ENCODE peak calls at places on chromosomes 1 and 21, in seven cellular contexts. X is SK-N-SH, D is HCT116, A is HepG2, W is K562, R is H1, H is GM12878. J is an unnamed sample.

GRCh38 chr21:33293811-33294216 is 27.6 kb downstream of the IL10RB start:
- DNase-seq in D (no peak), A (no peak), H (no peak), R (no peak), X (no peak), W (no peak), J (no peak)

GRCh38 chr1:24762133-24762676 is 17.0 kb downstream of the CLIC4 start:
- DNase-seq in A (no peak), W (no peak), X (no peak), H (no peak), D (no peak), R (no peak), J (no peak)

GRCh38 chr1:44962729-44963128 is 23.7 kb downstream of the EIF2B3 start:
- DNase-seq in R (no peak), W (no peak), X (no peak), D (no peak), H (no peak), A (no peak), J (peak; percentile 38)

GRCh38 chr1:230641900-230642262 is 400 bp upstream of the COG2 start:
- DNase-seq in H (no peak), D (no peak), R (no peak), A (no peak), W (no peak), X (no peak), J (no peak)

GRCh38 chr1:156796340-156797097 is 20.1 kb downstream of the SH2D2A start:
- DNase-seq in W (no peak), H (no peak), R (no peak), A (no peak), X (peak; percentile 26), D (no peak), J (no peak)

GRCh38 chr1:187790724-187791123 is 962.0 kb downstream of the PLA2G4A start:
- DNase-seq in H (no peak), D (no peak), W (no peak), R (no peak), X (no peak), A (no peak), J (no peak)

GRCh38 chr1:216074196-216074595 is 349.1 kb downstream of the USH2A start:
- DNase-seq in D (no peak), H (no peak), R (no peak), W (no peak), X (no peak), A (no peak), J (no peak)

GRCh38 chr1:3894626-3895278 is 5.3 kb downstream of the C1orf174 start:
- DNase-seq in R (no peak), H (no peak), A (no peak), W (no peak), D (no peak), X (no peak), J (no peak)

GRCh38 chr1:179925906-179926305 is 28.7 kb upstream of the CEP350 start:
- DNase-seq in W (no peak), A (no peak), X (no peak), R (no peak), D (no peak), H (no peak), J (no peak)

GRCh38 chr1:36576118-36576517 is 93.4 kb upstream of the CSF3R start:
- DNase-seq in A (peak; percentile 24), D (peak; percentile 43), W (peak; percentile 86), R (peak; percentile 93), X (peak; percentile 91), H (no peak), J (peak; percentile 47)

GRCh38 chr1:93025572-93025971 is 53.5 kb upstream of the MTF2 start:
- DNase-seq in R (no peak), X (no peak), H (no peak), D (no peak), W (no peak), A (no peak), J (no peak)

GRCh38 chr1:173240609-173241008 is 33.5 kb upstream of the TNFSF4 start:
- DNase-seq in W (no peak), R (no peak), A (no peak), H (no peak), X (no peak), D (no peak), J (no peak)

GRCh38 chr1:234709473-234710279 is 99.7 kb upstream of the IRF2BP2 start:
- DNase-seq in R (no peak), H (no peak), W (no peak), A (no peak), D (no peak), X (no peak), J (no peak)

GRCh38 chr1:213399695-213400094 is 348.7 kb downstream of the RPS6KC1 start:
- DNase-seq in H (no peak), W (no peak), D (no peak), X (no peak), A (peak; percentile 76), R (no peak), J (no peak)

GRCh38 chr1:220881918-220882891 is 3.0 kb downstream of the HLX start:
- DNase-seq in R (peak; percentile 89), W (no peak), X (peak; percentile 13), D (no peak), A (no peak), H (no peak), J (no peak)

GRCh38 chr1:186188004-186188539 is 187.0 kb downstream of the TPR start:
- DNase-seq in D (peak; percentile 63), A (no peak), H (no peak), X (no peak), R (no peak), W (no peak), J (no peak)

GRCh38 chr1:175864625-175865024 is 121.2 kb upstream of the TNR start:
- DNase-seq in X (no peak), R (no peak), A (no peak), D (no peak), W (no peak), H (no peak), J (no peak)

GRCh38 chr1:167555971-167556714 is 2.6 kb upstream of the CREG1 start:
- DNase-seq in W (peak; percentile 71), A (peak; percentile 58), H (no peak), D (peak; percentile 79), X (peak; percentile 59), R (peak; percentile 87), J (peak; percentile 71)
- TF ChIP-seq JUND in W (peak; percentile 43), A (no peak), H (no peak), D (no peak), X (no peak), R (no peak), J (no peak)

DNA sequence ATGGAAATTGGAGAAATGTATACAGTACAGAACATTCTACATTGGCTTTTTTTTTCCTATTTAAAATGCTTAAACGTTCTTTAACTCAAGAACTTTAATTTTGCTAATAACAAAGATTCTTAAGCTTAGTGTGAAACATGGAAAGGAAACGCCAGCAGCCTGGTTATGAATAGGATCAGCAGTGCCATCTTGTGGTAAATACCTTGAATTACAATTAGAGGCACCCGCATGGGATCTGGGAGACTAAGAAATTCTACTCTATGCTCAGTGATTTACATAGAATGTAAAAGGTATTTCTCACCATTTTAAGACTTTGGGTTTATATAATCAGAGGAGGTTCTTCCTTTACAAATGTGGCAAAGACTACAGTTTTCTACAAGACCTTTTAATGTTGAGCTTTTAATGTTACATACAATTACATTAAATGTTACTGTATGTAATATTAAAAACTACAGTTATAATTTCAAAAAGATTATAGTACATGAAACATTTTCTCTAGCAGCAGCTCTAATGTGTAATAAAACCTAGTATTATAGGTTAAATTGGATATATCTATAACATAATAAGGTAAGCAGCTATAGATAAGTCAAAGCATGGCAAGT is 32.1 kb upstream of the APOBEC4 start:
- DNase-seq in D (peak; percentile 45), W (peak; percentile 81), H (peak; percentile 11), R (no peak), X (peak; percentile 56), A (peak; percentile 55), J (peak; percentile 68)
- TF ChIP-seq JUND in D (no peak), W (peak; percentile 14), H (no peak), R (no peak), X (no peak), A (no peak), J (no peak)

GRCh38 chr1:2355408-2356261 is 35.7 kb downstream of the MORN1 start:
- DNase-seq in R (no peak), H (no peak), X (no peak), A (no peak), D (no peak), W (no peak), J (no peak)

GRCh38 chr1:2353215-2353906 is 38.0 kb downstream of the MORN1 start:
- DNase-seq in R (no peak), X (no peak), W (no peak), D (no peak), A (no peak), H (no peak), J (no peak)

GRCh38 chr1:2356401-2356800 is 35.0 kb downstream of the MORN1 start:
- DNase-seq in W (no peak), H (no peak), A (no peak), X (no peak), D (no peak), R (no peak), J (no peak)

GRCh38 chr1:2353907-2354438 is 37.4 kb downstream of the MORN1 start:
- DNase-seq in H (no peak), D (no peak), A (no peak), W (no peak), R (no peak), X (no peak), J (no peak)

DNA sequence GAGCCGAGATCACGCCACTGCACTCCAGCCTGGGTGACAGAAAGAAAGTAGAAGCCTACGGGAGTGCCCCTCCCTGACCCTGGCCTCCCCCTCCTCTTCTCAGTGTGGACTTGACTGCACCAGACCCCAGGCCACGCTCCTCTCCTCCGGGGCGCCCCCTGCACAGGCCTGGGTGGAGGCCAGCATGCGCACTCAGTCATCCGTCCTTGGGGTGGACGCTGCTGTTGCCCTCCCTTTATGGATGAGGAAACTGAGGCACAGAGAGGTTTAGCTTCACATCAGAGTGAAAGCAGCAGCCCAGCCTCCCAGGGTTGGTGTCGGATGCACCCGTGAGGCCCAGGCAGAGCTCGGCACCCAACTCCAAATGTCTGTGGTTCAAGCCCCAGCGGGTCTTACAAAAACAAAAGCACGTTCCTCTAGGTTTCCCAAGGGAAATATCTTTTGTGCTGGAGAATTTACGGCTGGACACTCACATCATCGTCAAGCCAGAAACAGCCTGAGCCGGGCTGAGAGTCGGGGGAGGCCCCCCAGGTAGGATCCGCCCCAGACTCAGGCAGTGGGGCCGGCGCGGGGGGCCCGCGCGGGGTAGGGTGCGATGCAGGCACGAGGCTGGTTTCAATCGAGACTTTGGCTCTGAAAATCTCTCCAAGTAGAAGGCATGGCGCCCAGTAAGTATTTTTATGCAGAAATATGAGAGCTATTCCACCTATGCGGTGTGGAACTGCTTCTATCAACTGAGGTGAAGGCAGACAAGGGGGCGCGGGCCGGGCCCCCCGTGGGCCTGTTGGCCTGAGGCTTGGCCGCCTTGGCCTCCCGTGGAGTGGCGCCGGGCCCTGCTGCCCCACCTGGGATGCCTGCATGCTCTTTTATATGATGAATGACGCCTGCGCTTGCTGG is 36.6 kb downstream of the MORN1 start:
- DNase-seq in W (no peak), R (no peak), X (no peak), D (no peak), H (no peak), A (no peak), J (no peak)
- TF ChIP-seq JUND in W (no peak), R (no peak), X (no peak), D (no peak), H (no peak), A (no peak), J (no peak)

DNA sequence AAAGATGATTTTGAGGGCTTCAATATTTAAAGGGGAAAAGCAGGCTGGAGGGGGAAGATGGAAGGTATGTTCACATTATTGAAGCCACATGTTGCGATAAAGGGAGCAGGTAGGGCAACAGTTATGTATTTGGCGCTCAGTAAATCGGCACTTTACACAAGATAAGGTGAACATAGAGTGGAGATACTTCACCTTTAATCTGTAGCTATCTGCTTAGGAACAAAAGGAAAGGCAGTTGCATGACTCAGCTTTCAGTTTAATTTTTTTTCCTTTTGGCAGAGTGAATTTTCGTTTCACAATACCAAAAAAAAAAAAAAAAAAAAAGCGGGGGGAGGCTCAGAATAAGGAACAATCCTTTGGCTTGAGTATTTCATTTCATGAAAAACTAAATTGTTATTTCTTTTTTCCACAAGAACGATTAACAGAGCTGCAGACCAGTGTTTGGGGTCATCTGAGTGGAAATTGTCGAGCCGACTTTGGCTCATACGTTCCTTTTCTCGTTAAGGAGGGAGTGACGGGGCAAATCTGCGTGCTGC is 1.1 kb upstream of the COQ8A start:
- DNase-seq in R (no peak), W (no peak), A (peak; percentile 46), X (no peak), H (no peak), D (no peak), J (no peak)
- TF ChIP-seq JUND in R (no peak), W (peak; percentile 16), A (no peak), X (no peak), H (no peak), D (no peak), J (no peak)